ENCODE peak calls at places on chromosomes 13 and 19, in four cellular contexts. H, F, E and I are unnamed samples.

GRCh38 chr19:48966541-48967345 is 1.6 kb downstream of the FTL start:
- DNase-seq in F (no peak), H (no peak), E (peak; percentile 22), I (no peak)

GRCh38 chr13:106034201-106034600 is 501.3 kb downstream of the EFNB2 start:
- DNase-seq in H (no peak), F (peak; percentile 72), E (peak; percentile 67), I (no peak)

GRCh38 chr13:49343255-49343654 is 95.5 kb downstream of the CDADC1 start:
- DNase-seq in F (no peak), H (no peak), E (no peak), I (no peak)

GRCh38 chr19:51750381-51751124 is 1.1 kb downstream of the FPR1 start:
- DNase-seq in F (peak; percentile 68), E (no peak), H (no peak), I (no peak)

GRCh38 chr13:21641629-21642028 is 29.2 kb upstream of the FGF9 start:
- DNase-seq in H (no peak), F (no peak), E (no peak), I (no peak)

GRCh38 chr19:49555600-49556411 is 24.6 kb downstream of the NOSIP start:
- DNase-seq in H (no peak), F (peak; percentile 55), E (peak; percentile 43), I (peak; percentile 90)

GRCh38 chr19:7326105-7326877 is 22.4 kb upstream of the ARHGEF18 start:
- DNase-seq in F (peak; percentile 36), H (no peak), E (peak; percentile 15), I (no peak)

GRCh38 chr19:50785329-50785922 is 4.8 kb upstream of the ACP4 start:
- DNase-seq in H (no peak), E (no peak), F (no peak), I (no peak)

GRCh38 chr19:49403404-49404187 is 15.5 kb downstream of the KASH5 start:
- DNase-seq in F (no peak), E (no peak), H (no peak), I (no peak)

GRCh38 chr19:10686661-10687517 is 14.3 kb upstream of the QTRT1 start:
- DNase-seq in F (peak; percentile 83), E (peak; percentile 85), H (no peak), I (no peak)

GRCh38 chr19:10687518-10688288 is 13.5 kb upstream of the QTRT1 start:
- DNase-seq in F (no peak), H (no peak), E (no peak), I (no peak)

GRCh38 chr19:10685210-10685609 is 16.0 kb upstream of the QTRT1 start:
- DNase-seq in F (no peak), E (no peak), H (no peak), I (no peak)

GRCh38 chr19:10688545-10689280 is 12.5 kb upstream of the QTRT1 start:
- DNase-seq in H (no peak), E (no peak), F (no peak), I (no peak)

DNA sequence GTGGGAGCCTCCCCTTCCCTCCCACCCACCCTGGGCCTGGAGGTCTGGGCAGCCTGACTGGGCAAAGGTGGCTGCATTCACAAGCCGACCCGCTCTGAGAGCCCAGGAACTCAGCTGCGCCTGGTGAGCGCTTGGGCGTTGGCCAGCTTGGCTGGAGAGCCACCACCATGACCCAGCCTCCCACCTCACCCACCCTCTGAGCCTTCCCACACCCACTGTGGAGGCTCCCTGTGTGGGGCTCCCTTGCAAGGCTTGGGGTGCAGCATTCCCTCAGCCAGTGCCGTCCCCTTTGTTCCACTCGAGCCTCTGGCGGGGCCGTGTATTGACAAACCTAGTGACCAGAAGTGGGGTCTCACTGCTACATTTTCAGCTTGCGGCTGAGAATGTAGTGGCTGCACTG is 15.0 kb upstream of the QTRT1 start:
- DNase-seq in F (no peak), H (no peak), E (no peak), I (no peak)
- TF ChIP-seq CTCF in F (no peak), H (no peak), E (no peak), I (no peak)

GRCh38 chr13:84812789-84813188 is 930.5 kb upstream of the SLITRK1 start:
- DNase-seq in H (no peak), E (no peak), F (no peak), I (no peak)
- TF ChIP-seq CTCF in H (no peak), E (no peak), F (no peak), I (no peak)

GRCh38 chr19:33775731-33776487 is 20.8 kb upstream of the KCTD15 start:
- DNase-seq in F (no peak), H (no peak), E (no peak), I (no peak)

GRCh38 chr19:33773704-33774624 is 22.7 kb upstream of the KCTD15 start:
- DNase-seq in E (no peak), F (no peak), H (no peak), I (no peak)

GRCh38 chr19:33772102-33772857 is 24.4 kb upstream of the KCTD15 start:
- DNase-seq in E (no peak), F (no peak), H (no peak), I (no peak)

GRCh38 chr19:33772858-33773180 is 23.9 kb upstream of the KCTD15 start:
- DNase-seq in E (no peak), H (no peak), F (no peak), I (no peak)

DNA sequence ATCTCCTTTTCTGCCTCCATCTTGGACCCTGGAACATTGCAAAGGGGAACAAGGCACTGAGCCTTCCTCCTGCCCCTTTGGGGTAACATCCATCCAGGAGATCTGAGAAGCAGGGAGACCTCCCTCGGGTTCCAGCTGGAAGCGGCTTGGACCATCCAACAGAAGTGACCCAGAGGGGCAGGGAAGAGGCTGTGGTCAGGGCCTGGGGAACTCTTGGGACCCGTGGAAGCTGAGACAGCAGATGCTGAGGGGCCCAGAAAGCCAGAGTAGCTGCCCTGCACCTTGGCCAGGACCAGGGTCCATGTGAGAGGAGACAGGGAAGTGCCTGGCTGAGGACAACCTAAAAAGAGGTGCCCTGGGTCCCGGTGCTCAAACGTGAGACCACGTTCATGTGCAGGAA is 21.9 kb upstream of the KCTD15 start:
- DNase-seq in H (no peak), E (no peak), F (no peak), I (no peak)
- TF ChIP-seq CTCF in H (no peak), E (no peak), F (no peak), I (no peak)

GRCh38 chr13:33224191-33224590 is 61.4 kb downstream of the STARD13 start:
- DNase-seq in E (no peak), H (no peak), F (no peak), I (no peak)
- TF ChIP-seq CTCF in E (no peak), H (no peak), F (no peak), I (no peak)

GRCh38 chr13:69567514-69567913 is 540.1 kb upstream of the ATXN8OS start:
- DNase-seq in F (no peak), H (no peak), E (no peak), I (no peak)

GRCh38 chr13:69566104-69566716 is 541.4 kb upstream of the ATXN8OS start:
- DNase-seq in H (no peak), E (no peak), F (no peak), I (no peak)

GRCh38 chr13:69565334-69565733 is 542.3 kb upstream of the ATXN8OS start:
- DNase-seq in F (peak; percentile 4), E (no peak), H (no peak), I (no peak)
- TF ChIP-seq CTCF in F (no peak), E (no peak), H (no peak), I (no peak)

DNA sequence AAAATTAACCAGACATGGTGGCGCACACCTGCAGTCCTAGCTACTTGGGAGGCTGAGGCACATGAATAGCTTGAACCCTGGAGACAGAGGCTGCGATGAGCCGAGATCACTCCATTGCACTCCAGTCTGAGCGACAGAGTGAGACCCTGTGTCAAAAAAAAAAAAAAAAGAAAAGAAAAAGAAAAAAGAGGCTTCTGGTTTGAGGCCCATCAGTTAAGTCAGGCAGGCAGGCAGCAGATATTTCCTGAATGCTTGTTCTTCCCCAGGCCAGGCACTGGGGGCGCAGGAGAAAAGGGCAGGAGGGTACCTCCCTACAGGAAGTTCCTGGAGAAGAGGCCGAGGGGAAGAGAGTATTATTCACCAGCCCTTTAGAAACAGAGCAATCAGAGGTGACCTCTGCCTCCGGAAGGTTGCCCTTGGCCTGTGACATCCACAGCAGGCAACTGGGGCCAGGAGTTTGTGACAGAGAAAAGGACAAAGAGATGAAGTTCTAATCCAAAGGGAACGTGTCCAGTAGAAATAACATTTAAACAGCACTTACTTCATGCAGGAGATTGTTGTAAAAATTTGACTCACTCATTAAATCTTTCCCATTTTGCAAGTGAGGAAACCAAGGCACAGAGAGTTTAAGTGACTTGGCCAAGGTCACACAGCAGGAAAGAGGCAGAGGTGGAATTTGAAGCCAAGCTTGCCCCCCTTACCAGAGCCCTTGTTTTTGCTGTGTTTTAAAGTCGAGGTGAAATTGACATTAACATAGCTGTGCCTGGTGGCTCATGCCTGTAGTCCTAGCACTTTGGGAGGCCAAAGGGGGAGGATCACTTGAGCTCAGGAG is 4.3 kb upstream of the RLN3 start:
- DNase-seq in F (no peak), H (no peak), E (peak; percentile 53), I (no peak)
- TF ChIP-seq CTCF in F (no peak), H (no peak), E (peak; percentile 62), I (no peak)

GRCh38 chr19:5131031-5131865 is 162.3 kb downstream of the KDM4B start:
- DNase-seq in E (no peak), F (no peak), H (no peak), I (no peak)
- TF ChIP-seq CTCF in E (no peak), F (no peak), H (no peak), I (no peak)

DNA sequence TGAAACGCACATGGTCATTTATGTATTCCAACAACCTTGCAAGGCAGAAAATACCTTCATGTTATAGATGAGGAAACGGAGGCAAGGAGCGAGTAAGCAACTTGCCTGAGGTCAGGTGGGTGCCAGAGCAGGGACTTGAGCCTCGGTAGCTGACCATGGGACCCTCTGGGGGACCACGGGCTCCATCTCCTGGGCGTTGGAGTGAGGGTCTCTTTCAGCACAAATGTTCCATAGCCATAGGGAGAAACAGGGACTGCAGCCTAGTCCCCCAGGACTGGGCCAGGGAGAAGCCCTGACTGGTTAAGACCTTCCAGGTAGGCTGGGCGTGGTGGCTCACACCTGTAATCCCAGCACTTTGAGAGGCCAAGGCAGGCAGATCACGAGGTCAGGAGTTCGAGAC is 38.4 kb upstream of the ADGRE5 start:
- DNase-seq in E (no peak), F (no peak), H (no peak), I (no peak)
- TF ChIP-seq CTCF in E (no peak), F (no peak), H (no peak), I (no peak)